ENCODE peak calls at places on chromosomes 2 and 18, in ten cellular contexts. N is AG10803; J is kidney epithelial cell; E is right cardiac atrium; M is CD4-positive, alpha-beta memory T cell; F is posterior cingulate gyrus; L is GM10248; U is midbrain; R is endothelial cell of umbilical vein; Y is HS-5. H is an unnamed sample.

GRCh38 chr2:238161291-238162051 is 2.7 kb downstream of the ERFE start:
- DNase-seq in F (peak; percentile 71), L (no peak), N (no peak), E (no peak), J (no peak), R (no peak), M (no peak), U (no peak), Y (no peak), H (no peak)

GRCh38 chr2:239778042-239778811 is 246.9 kb downstream of the NDUFA10 start:
- DNase-seq in E (no peak), Y (no peak), J (no peak), N (no peak), R (no peak), F (peak; percentile 75), L (no peak), U (no peak), M (no peak), H (no peak)

GRCh38 chr2:10499911-10500521 is 51.9 kb upstream of the ODC1 start:
- DNase-seq in J (no peak), E (no peak), L (no peak), F (peak; percentile 74), U (no peak), Y (no peak), M (no peak), N (no peak), R (no peak), H (no peak)

GRCh38 chr2:124804014-124804940 is 779.2 kb downstream of the CNTNAP5 start:
- DNase-seq in J (no peak), F (no peak), E (no peak), U (peak; percentile 44), N (peak; percentile 0), R (no peak), Y (no peak), L (peak; percentile 40), M (no peak), H (no peak)

GRCh38 chr2:240435955-240436625 is 627 bp downstream of the GPC1 start:
- DNase-seq in F (peak; percentile 88), M (peak; percentile 18), N (peak; percentile 29), L (no peak), J (no peak), U (no peak), Y (no peak), E (peak; percentile 39), R (peak; percentile 22), H (no peak)

GRCh38 chr2:168722592-168722991 is 79.8 kb upstream of the NOSTRIN start:
- DNase-seq in Y (peak; percentile 34), N (peak; percentile 59), L (no peak), F (no peak), M (no peak), R (peak; percentile 70), U (no peak), J (no peak), E (peak; percentile 18), H (no peak)

GRCh38 chr2:25098558-25099486 is 56.9 kb downstream of the EFR3B start:
- DNase-seq in U (no peak), M (no peak), E (peak; percentile 50), L (no peak), Y (no peak), R (peak; percentile 86), N (no peak), F (no peak), J (no peak), H (no peak)

GRCh38 chr18:22176622-22177495 is 7.5 kb downstream of the GATA6 start:
- DNase-seq in F (no peak), L (no peak), M (no peak), Y (no peak), R (no peak), N (no peak), U (no peak), E (peak; percentile 54), J (no peak), H (no peak)

GRCh38 chr2:607709-608108 is 69.5 kb downstream of the TMEM18 start:
- DNase-seq in U (no peak), J (no peak), N (no peak), M (no peak), F (no peak), E (no peak), R (no peak), L (no peak), Y (no peak), H (no peak)

GRCh38 chr2:206379321-206379720 is 64.0 kb upstream of the ADAM23 start:
- DNase-seq in R (no peak), L (no peak), E (no peak), J (no peak), F (no peak), M (no peak), N (no peak), U (no peak), Y (no peak), H (no peak)

GRCh38 chr2:221571391-221572179 is 519 bp downstream of the EPHA4 start:
- DNase-seq in N (peak; percentile 32), L (peak; percentile 24), F (peak; percentile 85), J (no peak), R (peak; percentile 47), E (peak; percentile 51), M (peak; percentile 54), U (no peak), Y (peak; percentile 15), H (no peak)

GRCh38 chr2:43116988-43117387 is 109.4 kb downstream of the ZFP36L2 start:
- DNase-seq in Y (no peak), R (no peak), F (no peak), E (no peak), N (no peak), U (no peak), J (no peak), L (no peak), M (no peak), H (no peak)

GRCh38 chr2:34664266-34664665 is 1065.2 kb upstream of the FAM98A start:
- DNase-seq in E (no peak), U (no peak), F (no peak), R (no peak), M (no peak), J (peak; percentile 29), Y (no peak), L (no peak), N (no peak), H (no peak)

GRCh38 chr2:74822771-74823283 is 11.1 kb upstream of the HK2 start:
- DNase-seq in Y (no peak), L (no peak), R (no peak), F (no peak), E (no peak), U (peak; percentile 21), J (no peak), N (peak; percentile 17), M (no peak), H (no peak)

GRCh38 chr2:200408428-200409311 is 101.2 kb downstream of the KCTD18 start:
- DNase-seq in J (peak; percentile 85), E (no peak), L (peak; percentile 15), Y (peak; percentile 86), N (peak; percentile 79), M (no peak), F (no peak), R (peak; percentile 48), U (no peak), H (peak; percentile 29)

GRCh38 chr2:29990112-29990511 is 68.7 kb upstream of the ALK start:
- DNase-seq in F (no peak), N (no peak), Y (no peak), J (no peak), U (no peak), E (no peak), R (no peak), M (no peak), L (no peak), H (no peak)

GRCh38 chr18:13574355-13574754 is 152.0 kb downstream of the FAM210A start:
- DNase-seq in F (no peak), E (no peak), Y (no peak), N (no peak), R (no peak), U (no peak), L (no peak), J (no peak), M (no peak), H (no peak)

GRCh38 chr2:20514596-20515269 is 67.9 kb downstream of the RHOB start:
- DNase-seq in U (no peak), F (peak; percentile 42), N (peak; percentile 91), M (no peak), Y (peak; percentile 86), E (peak; percentile 65), R (peak; percentile 99), J (peak; percentile 93), L (no peak), H (peak; percentile 77)

GRCh38 chr2:61536086-61536722 is 2.0 kb downstream of the XPO1 start:
- DNase-seq in N (no peak), E (peak; percentile 88), L (no peak), F (no peak), U (no peak), Y (no peak), J (no peak), M (no peak), R (peak; percentile 88), H (no peak)

GRCh38 chr18:69250305-69251151 is 150.2 kb upstream of the DOK6 start:
- DNase-seq in E (no peak), Y (no peak), N (peak; percentile 89), U (no peak), J (no peak), L (no peak), F (no peak), M (no peak), R (no peak), H (no peak)

GRCh38 chr2:42840760-42841159 is 48.4 kb upstream of the HAAO start:
- DNase-seq in L (no peak), J (no peak), Y (no peak), F (peak; percentile 16), R (no peak), E (no peak), U (no peak), M (no peak), N (no peak), H (no peak)

GRCh38 chr2:161708350-161708974 is 84.2 kb downstream of the SLC4A10 start:
- DNase-seq in U (no peak), F (no peak), J (no peak), L (no peak), M (no peak), Y (no peak), E (no peak), R (no peak), N (no peak), H (no peak)

GRCh38 chr18:65409266-65409665 is 341.5 kb upstream of the CDH7 start:
- DNase-seq in N (no peak), M (no peak), F (no peak), J (no peak), L (no peak), E (no peak), Y (no peak), R (no peak), U (no peak), H (no peak)

GRCh38 chr2:233288663-233289062 is 19.0 kb upstream of the SAG start:
- DNase-seq in E (no peak), N (no peak), U (peak; percentile 44), Y (no peak), R (no peak), J (no peak), F (no peak), L (no peak), M (no peak), H (no peak)

GRCh38 chr2:219418155-219418569 is at the start of gene DES:
- DNase-seq in L (no peak), Y (no peak), M (no peak), E (peak; percentile 67), N (no peak), F (peak; percentile 74), U (no peak), R (no peak), J (no peak), H (no peak)

H was measured in epithelial cell of prostate.